ENCODE peak calls at places on chromosomes 1 and 21, in eight cellular contexts. G is heart right ventricle, R is pulmonary artery endothelial cell, M is naive B cell, O is NCI-H1436, B is left cardiac atrium, Q is transverse colon, Y is MCF 10A. F is an unnamed sample.

GRCh38 chr1:234881893-234882771 is 246.5 kb downstream of the TOMM20 start:
- DNase-seq in R (no peak), B (no peak), M (no peak), Q (no peak), G (no peak), Y (no peak), O (no peak), F (no peak)

GRCh38 chr1:154739654-154740053 is 130.4 kb downstream of the KCNN3 start:
- DNase-seq in Y (no peak), G (no peak), B (no peak), R (no peak), M (no peak), O (no peak), Q (no peak), F (no peak)

GRCh38 chr21:31744162-31744800 is 12.4 kb upstream of the SCAF4 start:
- DNase-seq in Y (no peak), G (no peak), Q (no peak), B (no peak), M (no peak), R (no peak), O (no peak), F (no peak)

GRCh38 chr1:9388628-9389184 is 96.0 kb downstream of the SPSB1 start:
- DNase-seq in R (no peak), B (no peak), Y (peak; percentile 55), M (no peak), G (no peak), Q (peak; percentile 39), O (no peak), F (no peak)

GRCh38 chr1:95203908-95204437 is 30.0 kb upstream of the RWDD3 start:
- DNase-seq in R (no peak), B (no peak), O (no peak), G (no peak), M (no peak), Y (no peak), Q (no peak), F (no peak)

GRCh38 chr1:98330224-98330623 is 331.3 kb upstream of the SNX7 start:
- DNase-seq in Q (no peak), O (no peak), G (no peak), R (no peak), M (no peak), Y (no peak), B (no peak), F (no peak)

GRCh38 chr1:10900265-10900651 is 103.8 kb upstream of the CASZ1 start:
- DNase-seq in M (no peak), G (no peak), R (no peak), O (peak; percentile 56), B (no peak), Q (no peak), Y (peak; percentile 86), F (no peak)

GRCh38 chr1:216193839-216194443 is 229.3 kb downstream of the USH2A start:
- DNase-seq in Y (peak; percentile 40), Q (no peak), M (no peak), O (no peak), B (no peak), R (no peak), G (no peak), F (peak; percentile 53)

GRCh38 chr1:92329356-92330129 is 30.7 kb downstream of the RPAP2 start:
- DNase-seq in O (no peak), B (no peak), Y (peak; percentile 92), M (no peak), Q (no peak), G (no peak), R (no peak), F (no peak)

GRCh38 chr1:41936107-41936506 is 17.4 kb upstream of the HIVEP3 start:
- DNase-seq in M (no peak), Y (no peak), R (no peak), O (peak; percentile 55), Q (no peak), G (no peak), B (no peak), F (no peak)

GRCh38 chr1:19651141-19651737 is 7.1 kb downstream of the NBL1 start:
- DNase-seq in Q (peak; percentile 43), O (peak; percentile 15), M (no peak), R (no peak), Y (no peak), G (peak; percentile 70), B (peak; percentile 66), F (peak; percentile 79)

GRCh38 chr1:205284420-205285144 is 37.0 kb downstream of the NUAK2 start:
- DNase-seq in R (peak; percentile 91), Y (peak; percentile 100), M (peak; percentile 76), Q (peak; percentile 85), B (peak; percentile 87), G (peak; percentile 79), O (peak; percentile 85), F (peak; percentile 72)

GRCh38 chr1:246302671-246303317 is 204.3 kb downstream of the SMYD3 start:
- DNase-seq in G (no peak), M (no peak), O (no peak), B (no peak), Y (no peak), R (no peak), Q (no peak), F (no peak)

GRCh38 chr1:58649555-58649954 is 50.3 kb downstream of the MYSM1 start:
- DNase-seq in M (no peak), B (no peak), G (no peak), O (no peak), Y (peak; percentile 35), Q (peak; percentile 38), R (no peak), F (no peak)

GRCh38 chr1:94550800-94551241 is 9.3 kb upstream of the F3 start:
- DNase-seq in O (no peak), R (no peak), B (no peak), Q (no peak), G (no peak), M (no peak), Y (no peak), F (no peak)

GRCh38 chr1:184635347-184636155 is 119.1 kb downstream of the EDEM3 start:
- DNase-seq in B (no peak), R (no peak), M (no peak), O (no peak), G (no peak), Y (no peak), Q (no peak), F (no peak)

GRCh38 chr1:154840557-154841176 is 29.4 kb downstream of the KCNN3 start:
- DNase-seq in Q (no peak), B (no peak), O (no peak), R (no peak), M (no peak), G (no peak), Y (no peak), F (no peak)

GRCh38 chr1:81654147-81654546 is 146.6 kb upstream of the ADGRL2 start:
- DNase-seq in G (no peak), B (no peak), Y (peak; percentile 41), Q (no peak), M (no peak), R (no peak), O (peak; percentile 22), F (no peak)

GRCh38 chr1:247331172-247331525 is 518 bp downstream of the ZNF496 start:
- DNase-seq in Q (peak; percentile 87), G (peak; percentile 73), O (peak; percentile 85), Y (peak; percentile 91), M (peak; percentile 48), R (no peak), B (peak; percentile 85), F (peak; percentile 91)

GRCh38 chr1:215830221-215830620 is 263.1 kb downstream of the KCTD3 start:
- DNase-seq in O (no peak), Q (no peak), B (no peak), Y (no peak), R (no peak), G (no peak), M (no peak), F (no peak)

GRCh38 chr1:248905662-248905948 is 430 bp upstream of the PGBD2 start:
- DNase-seq in R (no peak), Q (no peak), Y (no peak), M (no peak), O (no peak), B (no peak), G (no peak), F (no peak)

GRCh38 chr1:92708368-92708950 is 76.4 kb downstream of the EVI5 start:
- DNase-seq in M (no peak), G (no peak), O (no peak), Y (no peak), B (no peak), R (no peak), Q (no peak), F (peak; percentile 11)

GRCh38 chr1:172383541-172383940 is 36.9 kb upstream of the C1orf105 start:
- DNase-seq in O (no peak), Q (no peak), B (no peak), G (no peak), R (no peak), Y (no peak), M (no peak), F (no peak)

GRCh38 chr1:155651861-155652661 is 36.5 kb downstream of the YY1AP1 start:
- DNase-seq in M (no peak), Q (no peak), O (peak; percentile 59), Y (peak; percentile 43), G (no peak), R (no peak), B (no peak), F (peak; percentile 58)

GRCh38 chr1:11967028-11967547 is 13.2 kb upstream of the MFN2 start:
- DNase-seq in Q (peak; percentile 59), O (peak; percentile 50), R (no peak), G (no peak), M (no peak), Y (peak; percentile 79), B (no peak), F (peak; percentile 71)

GRCh38 chr1:100366209-100366525 is 13.9 kb downstream of the CDC14A start:
- DNase-seq in G (no peak), Y (no peak), Q (no peak), M (no peak), O (no peak), R (no peak), B (no peak), F (no peak)

GRCh38 chr21:37061926-37062591 is 10.8 kb downstream of the PIGP start:
- DNase-seq in Q (no peak), O (no peak), B (no peak), M (no peak), Y (no peak), G (no peak), R (no peak), F (peak; percentile 71)

GRCh38 chr1:99326215-99326949 is 62.1 kb downstream of the PLPPR4 start:
- DNase-seq in O (no peak), R (no peak), Y (peak; percentile 18), G (no peak), B (no peak), M (no peak), Q (no peak), F (no peak)

GRCh38 chr1:11364170-11364569 is 91.2 kb downstream of the UBIAD1 start:
- DNase-seq in M (no peak), O (peak; percentile 44), R (no peak), Q (peak; percentile 14), G (no peak), B (no peak), Y (no peak), F (peak; percentile 80)

GRCh38 chr1:229691362-229691761 is 65.3 kb downstream of the URB2 start:
- DNase-seq in Y (no peak), O (no peak), M (no peak), Q (peak; percentile 14), B (no peak), R (no peak), G (no peak), F (no peak)

GRCh38 chr1:14897997-14898645 is 255.4 kb upstream of the TMEM51 start:
- DNase-seq in B (no peak), Q (no peak), O (no peak), M (no peak), Y (no peak), R (no peak), G (no peak), F (no peak)

GRCh38 chr1:44571712-44572571 is 102.3 kb downstream of the TMEM53 start:
- DNase-seq in Q (no peak), M (peak; percentile 7), G (no peak), R (no peak), B (no peak), Y (peak; percentile 40), O (peak; percentile 18), F (peak; percentile 75)

GRCh38 chr1:210294991-210295773 is 33.5 kb upstream of the HHAT start:
- DNase-seq in Q (peak; percentile 17), R (no peak), G (peak; percentile 63), M (no peak), O (peak; percentile 80), Y (no peak), B (peak; percentile 77), F (no peak)

GRCh38 chr1:156746716-156747631 is 4.5 kb downstream of the HDGF start:
- DNase-seq in B (peak; percentile 96), M (peak; percentile 25), O (peak; percentile 69), R (peak; percentile 84), G (peak; percentile 97), Y (peak; percentile 93), Q (peak; percentile 93), F (peak; percentile 73)

F was measured in Karpas-422.